ENCODE peak calls at places on chromosome 11, in seven cellular contexts. R is choroid plexus epithelial cell, N is NCI-H1436, X is nephron progenitor cell, M is GM18507, W is NCI-H1105, G is fibroblast of mammary gland. C is an unnamed sample.

GRCh38 chr11:135075740-135076139 is 663.7 kb upstream of the B3GAT1 start:
- DNase-seq in R (peak; percentile 72), N (no peak), X (peak; percentile 65), M (no peak), W (no peak), G (peak; percentile 54), C (no peak)

GRCh38 chr11:91921974-91922373 is 302.6 kb upstream of the FAT3 start:
- DNase-seq in R (no peak), N (no peak), X (no peak), M (no peak), W (no peak), G (no peak), C (no peak)

GRCh38 chr11:125433454-125434121 is 62.5 kb downstream of the FEZ1 start:
- DNase-seq in R (peak; percentile 84), N (no peak), X (peak; percentile 60), M (peak; percentile 22), W (peak; percentile 23), G (peak; percentile 51), C (peak; percentile 27)

GRCh38 chr11:4891996-4892640 is 10.4 kb downstream of the OR51T1 start:
- DNase-seq in R (peak; percentile 91), N (no peak), X (no peak), M (no peak), W (no peak), G (peak; percentile 92), C (no peak)

GRCh38 chr11:77440678-77441077 is 33.2 kb downstream of the PAK1 start:
- DNase-seq in R (no peak), N (no peak), X (no peak), M (no peak), W (no peak), G (no peak), C (no peak)

GRCh38 chr11:73950869-73951710 is at the start of gene DNAJB13:
- DNase-seq in R (peak; percentile 68), N (no peak), X (peak; percentile 68), M (peak; percentile 77), W (peak; percentile 43), G (peak; percentile 44), C (peak; percentile 85)

GRCh38 chr11:94844031-94844430 is 75.9 kb downstream of the AMOTL1 start:
- DNase-seq in R (no peak), N (no peak), X (no peak), M (no peak), W (no peak), G (no peak), C (no peak)

GRCh38 chr11:112369374-112369773 is 108.7 kb upstream of the PLET1 start:
- DNase-seq in R (no peak), N (no peak), X (no peak), M (no peak), W (no peak), G (no peak), C (no peak)

GRCh38 chr11:57647960-57648776 is 1.5 kb downstream of the YPEL4 start:
- DNase-seq in R (no peak), N (no peak), X (no peak), M (no peak), W (no peak), G (no peak), C (no peak)

GRCh38 chr11:2691355-2691761 is 8.4 kb downstream of the KCNQ1OT1 start:
- DNase-seq in R (no peak), N (no peak), X (no peak), M (no peak), W (no peak), G (no peak), C (no peak)

GRCh38 chr11:59918987-59919589 is 19.1 kb upstream of the OOSP1 start:
- DNase-seq in R (peak; percentile 65), N (no peak), X (peak; percentile 19), M (no peak), W (no peak), G (peak; percentile 23), C (no peak)

GRCh38 chr11:76330651-76331050 is 50.3 kb downstream of the THAP12 start:
- DNase-seq in R (no peak), N (no peak), X (no peak), M (no peak), W (no peak), G (no peak), C (no peak)

GRCh38 chr11:77113382-77114088 is 10.9 kb downstream of the OMP start:
- DNase-seq in R (peak; percentile 70), N (no peak), X (peak; percentile 56), M (peak; percentile 25), W (peak; percentile 45), G (peak; percentile 47), C (no peak)

GRCh38 chr11:112318661-112319060 is 58.0 kb upstream of the PLET1 start:
- DNase-seq in R (no peak), N (no peak), X (no peak), M (no peak), W (no peak), G (no peak), C (no peak)

GRCh38 chr11:19553683-19554333 is 158.8 kb upstream of the NAV2 start:
- DNase-seq in R (peak; percentile 77), N (peak; percentile 74), X (peak; percentile 89), M (peak; percentile 29), W (peak; percentile 72), G (peak; percentile 72), C (peak; percentile 50)

GRCh38 chr11:126419801-126420729 is 64.6 kb downstream of the ST3GAL4 start:
- DNase-seq in R (peak; percentile 90), N (no peak), X (no peak), M (peak; percentile 50), W (no peak), G (peak; percentile 38), C (peak; percentile 63)